ENCODE peak calls at places on chromosomes 13 and 19, in ten cellular contexts. D, I, W, H, N, E, J, P, L and G are unnamed samples.

GRCh38 chr13:32988588-32989256 is 27.5 kb upstream of the KL start:
- DNase-seq in E (no peak), L (no peak), H (no peak), W (no peak), J (no peak), P (no peak), D (no peak), I (no peak), N (no peak), G (no peak)

GRCh38 chr13:73142091-73142490 is 83.3 kb downstream of the KLF5 start:
- DNase-seq in I (peak), P (no peak), J (no peak), H (peak), D (no peak), W (no peak), L (no peak), E (no peak), N (no peak), G (no peak)

GRCh38 chr19:799076-799881 is 2.0 kb downstream of the PTBP1 start:
- DNase-seq in J (no peak), I (peak), W (peak), D (peak), H (peak), N (peak), E (no peak), L (no peak), P (peak), G (peak)

GRCh38 chr13:59861676-59862075 is 302.1 kb downstream of the DIAPH3 start:
- DNase-seq in H (peak), D (peak), N (no peak), W (no peak), P (no peak), L (no peak), I (no peak), J (no peak), E (no peak), G (no peak)

GRCh38 chr13:33543631-33544030 is 258.1 kb upstream of the STARD13 start:
- DNase-seq in H (peak), W (no peak), N (peak), L (no peak), D (peak), J (no peak), I (no peak), E (no peak), P (no peak), G (no peak)

GRCh38 chr19:38457202-38457601 is 23.7 kb downstream of the RYR1 start:
- DNase-seq in J (no peak), H (no peak), W (no peak), L (no peak), N (no peak), D (no peak), P (no peak), I (no peak), E (no peak), G (no peak)

GRCh38 chr19:30896551-30896950 is 452.7 kb downstream of the TSHZ3 start:
- DNase-seq in J (no peak), E (no peak), W (no peak), H (no peak), I (peak), D (no peak), P (no peak), N (peak), L (no peak), G (no peak)

GRCh38 chr19:9250630-9251029 is at the start of gene OR7E24:
- DNase-seq in D (no peak), P (no peak), W (no peak), J (no peak), I (no peak), E (no peak), H (no peak), L (no peak), N (no peak), G (no peak)

GRCh38 chr19:41244117-41244516 is 20.1 kb upstream of the HNRNPUL1 start:
- DNase-seq in J (no peak), I (no peak), H (no peak), P (no peak), D (no peak), N (no peak), W (no peak), E (no peak), L (no peak), G (no peak)

GRCh38 chr13:81602236-81602635 is 1261.3 kb upstream of the SPRY2 start:
- DNase-seq in W (no peak), I (no peak), L (no peak), H (no peak), J (no peak), D (no peak), P (no peak), E (no peak), N (no peak), G (no peak)

GRCh38 chr13:94318418-94318817 is 161.1 kb downstream of the DCT start:
- DNase-seq in W (no peak), L (no peak), H (no peak), D (no peak), P (no peak), I (no peak), E (no peak), N (no peak), J (no peak), G (no peak)

GRCh38 chr13:90154311-90154960 is 1193.1 kb upstream of the MIR17HG start:
- DNase-seq in W (no peak), D (peak), J (no peak), P (no peak), I (no peak), L (no peak), H (no peak), E (no peak), N (no peak), G (peak)

GRCh38 chr19:35509018-35509652 is 4.3 kb downstream of the DMKN start:
- DNase-seq in E (peak), L (no peak), I (peak), D (peak), J (no peak), W (no peak), P (peak), H (no peak), N (peak), G (no peak)

GRCh38 chr19:34588846-34589245 is 88.1 kb downstream of the SCGB2B2 start:
- DNase-seq in H (no peak), D (no peak), J (no peak), I (no peak), P (no peak), L (no peak), W (no peak), E (no peak), N (no peak), G (no peak)

GRCh38 chr13:114099191-114099590 is 33.2 kb downstream of the RASA3 start:
- DNase-seq in P (no peak), D (peak), H (peak), E (no peak), I (peak), J (peak), W (peak), N (no peak), L (peak), G (peak)

GRCh38 chr19:3343619-3344502 is 22.5 kb upstream of the NFIC start:
- DNase-seq in I (no peak), P (peak), J (peak), N (peak), H (peak), E (peak), W (peak), L (peak), D (peak), G (peak)

GRCh38 chr19:32675720-32676185 is at the start of gene RGS9BP:
- DNase-seq in I (peak), J (peak), N (peak), E (peak), P (peak), D (peak), L (peak), H (peak), W (peak), G (peak)

GRCh38 chr19:36256853-36257511 is 42.1 kb downstream of the ZNF146 start:
- DNase-seq in E (no peak), L (no peak), J (no peak), P (no peak), N (peak), D (no peak), I (no peak), W (no peak), H (no peak), G (no peak)

GRCh38 chr19:38617764-38618589 is at the start of gene MAP4K1:
- DNase-seq in I (no peak), L (no peak), P (peak), J (peak), H (no peak), E (no peak), W (no peak), D (no peak), N (peak), G (no peak)

GRCh38 chr19:37691881-37692504 is 27.6 kb downstream of the ZNF607 start:
- DNase-seq in P (peak), W (peak), D (no peak), J (peak), N (peak), H (peak), L (peak), E (peak), I (peak), G (peak)

GRCh38 chr13:84834201-84834600 is 951.9 kb upstream of the SLITRK1 start:
- DNase-seq in P (no peak), L (no peak), D (no peak), I (no peak), N (no peak), J (no peak), W (no peak), H (no peak), E (no peak), G (no peak)

GRCh38 chr19:13957107-13957506 is 4.8 kb downstream of the DCAF15 start:
- DNase-seq in J (peak), E (no peak), P (no peak), L (no peak), H (no peak), D (no peak), I (no peak), N (no peak), W (no peak), G (no peak)

GRCh38 chr13:27713767-27714166 is 78.5 kb upstream of the GSX1 start:
- DNase-seq in D (no peak), H (no peak), W (no peak), I (no peak), N (no peak), J (no peak), P (no peak), E (no peak), L (no peak), G (no peak)
- TF ChIP-seq CTCF in D (no peak), H (no peak), W (no peak), I (no peak), N (no peak), J (no peak), P (no peak), E (no peak), L (no peak), G (no peak)

GRCh38 chr13:41467546-41467945 is 10.2 kb downstream of the RGCC start:
- DNase-seq in J (no peak), I (no peak), N (peak), W (no peak), L (no peak), P (no peak), D (no peak), H (no peak), E (no peak), G (no peak)

GRCh38 chr13:41463823-41464602 is 6.7 kb downstream of the RGCC start:
- DNase-seq in P (no peak), L (no peak), N (no peak), W (peak), J (no peak), E (no peak), H (no peak), I (no peak), D (no peak), G (no peak)

GRCh38 chr13:41468631-41469030 is 11.3 kb downstream of the RGCC start:
- DNase-seq in L (no peak), H (no peak), I (no peak), E (no peak), P (no peak), N (no peak), J (no peak), W (no peak), D (no peak), G (no peak)

GRCh38 chr13:41465215-41465907 is 8.0 kb downstream of the RGCC start:
- DNase-seq in J (peak), N (no peak), L (no peak), W (no peak), I (no peak), E (peak), H (peak), D (peak), P (peak), G (no peak)

GRCh38 chr13:41465965-41466364 is 8.6 kb downstream of the RGCC start:
- DNase-seq in W (no peak), D (no peak), I (no peak), E (no peak), N (no peak), J (no peak), P (no peak), L (no peak), H (no peak), G (no peak)
- H3K4me3 ChIP-seq in W (no peak), D (no peak), I (no peak), E (no peak), N (no peak), J (no peak), P (peak), L (no peak), H (no peak), G (no peak)

DNA sequence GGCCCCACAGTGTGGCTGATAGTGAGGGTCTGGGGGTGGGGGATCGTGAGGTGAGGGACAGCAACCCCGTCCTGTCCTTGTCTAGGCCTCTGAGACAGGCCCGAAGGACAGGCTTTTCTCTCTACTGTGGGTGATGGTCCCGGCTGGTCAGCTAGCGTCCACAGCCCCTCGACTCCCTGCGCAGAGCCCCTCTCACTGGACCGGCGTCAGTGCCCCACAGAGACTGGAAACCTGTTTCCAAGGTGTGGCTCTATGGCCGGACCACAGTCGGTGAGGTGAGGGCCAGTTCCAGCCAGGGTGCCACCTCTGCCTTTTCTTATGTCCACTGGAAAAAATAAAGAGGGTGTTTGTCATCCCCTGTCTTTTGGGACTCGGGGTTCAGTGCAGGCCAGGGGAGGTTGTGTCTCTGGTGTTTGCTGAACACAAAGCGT is 22.6 kb downstream of the ATP11A start:
- DNase-seq in I (no peak), H (no peak), J (peak), E (no peak), L (no peak), P (no peak), W (no peak), N (no peak), D (no peak), G (no peak)
- TF ChIP-seq CTCF in I (no peak), H (no peak), J (no peak), E (no peak), L (no peak), P (no peak), W (no peak), N (no peak), D (no peak), G (no peak)

GRCh38 chr19:15305582-15306334 is 26.6 kb downstream of the BRD4 start:
- DNase-seq in J (no peak), N (no peak), W (no peak), H (no peak), L (no peak), P (no peak), E (no peak), I (no peak), D (no peak), G (no peak)
- H3K4me3 ChIP-seq in J (no peak), N (no peak), W (no peak), H (no peak), L (no peak), P (no peak), E (no peak), I (no peak), D (no peak), G (no peak)